ENCODE peak calls at places on chromosomes 5 and 9, in five cellular contexts. Z, H, M, B and Q are unnamed samples.

GRCh38 chr9:127117801-127118200 is 4.6 kb downstream of the ANGPTL2 start:
- DNase-seq in B (no peak), H (no peak), M (no peak), Z (no peak), Q (no peak)

GRCh38 chr9:28394774-28395173 is 821.5 kb upstream of the C9orf72 start:
- DNase-seq in M (no peak), B (no peak), H (no peak), Z (no peak), Q (no peak)

GRCh38 chr9:113593682-113594281 is 130.3 kb downstream of the RGS3 start:
- DNase-seq in M (peak; percentile 88), B (peak; percentile 61), Z (peak; percentile 99), H (no peak), Q (peak; percentile 75)

GRCh38 chr9:36214571-36214970 is 23.9 kb downstream of the CLTA start:
- DNase-seq in H (no peak), M (no peak), Z (peak; percentile 77), B (no peak), Q (no peak)

GRCh38 chr9:18610956-18611355 is 137.0 kb downstream of the ADAMTSL1 start:
- DNase-seq in H (no peak), B (no peak), Z (no peak), M (no peak), Q (no peak)

GRCh38 chr5:8848997-8849585 is 696.8 kb downstream of the SEMA5A start:
- DNase-seq in B (no peak), H (no peak), M (no peak), Z (peak; percentile 94), Q (no peak)

GRCh38 chr5:9188956-9189355 is 356.9 kb downstream of the SEMA5A start:
- DNase-seq in B (no peak), Z (no peak), H (no peak), M (no peak), Q (no peak)

GRCh38 chr9:33814816-33815215 is 2.1 kb upstream of the UBE2R2 start:
- DNase-seq in H (no peak), B (no peak), Z (peak; percentile 45), M (no peak), Q (no peak)

GRCh38 chr9:4141201-4141750 is 158.6 kb downstream of the GLIS3 start:
- DNase-seq in H (no peak), M (no peak), B (no peak), Z (peak; percentile 56), Q (no peak)

GRCh38 chr5:87081511-87082372 is 185.9 kb upstream of the RASA1 start:
- DNase-seq in M (peak; percentile 35), Z (peak; percentile 6), H (no peak), B (peak; percentile 51), Q (no peak)

GRCh38 chr5:174935854-174936474 is 211.6 kb downstream of the MSX2 start:
- DNase-seq in B (peak; percentile 53), M (peak; percentile 51), Z (peak; percentile 62), H (peak; percentile 7), Q (peak; percentile 89)

GRCh38 chr5:83866191-83866590 is 145.5 kb upstream of the HAPLN1 start:
- DNase-seq in M (no peak), Z (no peak), H (no peak), B (no peak), Q (no peak)

GRCh38 chr5:74095871-74096270 is 469.9 kb downstream of the ARHGEF28 start:
- DNase-seq in B (no peak), M (no peak), Z (peak; percentile 34), H (no peak), Q (no peak)

GRCh38 chr5:159620853-159621540 is 290.7 kb upstream of the IL12B start:
- DNase-seq in Z (no peak), B (no peak), M (no peak), H (no peak), Q (no peak)

GRCh38 chr9:17134396-17134842 is 421 bp upstream of the CNTLN start:
- DNase-seq in B (no peak), H (no peak), M (no peak), Z (peak; percentile 49), Q (no peak)

GRCh38 chr5:52665544-52665943 is 122.2 kb upstream of the ITGA1 start:
- DNase-seq in Z (no peak), M (no peak), H (no peak), B (no peak), Q (no peak)

DNA sequence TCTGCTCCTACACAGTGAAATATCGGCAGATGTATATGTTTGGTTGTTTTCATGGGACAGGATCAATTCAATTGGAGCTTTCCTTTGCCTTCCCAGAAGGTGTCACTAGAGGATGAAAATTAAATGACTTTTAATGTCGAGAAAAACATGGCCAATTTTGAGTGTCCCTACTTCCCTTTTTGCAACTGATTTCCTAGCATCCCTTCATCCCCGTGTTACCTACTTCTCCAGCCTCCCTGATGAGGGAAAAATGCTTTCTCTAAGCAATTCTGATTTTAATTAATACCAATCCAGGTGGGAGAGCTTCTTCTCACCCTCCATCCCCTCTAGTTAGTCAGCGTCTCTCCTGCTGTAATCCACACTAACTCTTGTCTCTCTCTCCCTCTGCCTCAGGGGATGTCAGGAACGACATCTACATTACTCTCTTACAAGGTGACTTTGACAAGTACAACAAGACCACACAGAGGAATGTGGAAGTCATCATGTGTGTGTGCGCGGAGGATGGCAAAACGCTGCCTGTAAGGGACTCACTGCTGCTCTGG is 64.9 kb downstream of the DOCK2 start:
- DNase-seq in Z (peak; percentile 78), M (no peak), H (no peak), B (peak; percentile 13), Q (no peak)
- TF ChIP-seq CTCF in Z (peak; percentile 59), M (no peak), H (no peak), B (peak; percentile 2), Q (no peak)

GRCh38 chr5:59003641-59004040 is 420.8 kb downstream of the RAB3C start:
- DNase-seq in M (no peak), Z (no peak), H (no peak), B (no peak), Q (no peak)

GRCh38 chr5:59005934-59006701 is 423.2 kb downstream of the RAB3C start:
- DNase-seq in H (no peak), Z (no peak), M (no peak), B (no peak), Q (no peak)

GRCh38 chr5:59008816-59009473 is 426.1 kb downstream of the RAB3C start:
- DNase-seq in Z (no peak), H (no peak), M (no peak), B (no peak), Q (no peak)

GRCh38 chr5:59003124-59003523 is 420.2 kb downstream of the RAB3C start:
- DNase-seq in M (no peak), H (no peak), Z (no peak), B (no peak), Q (no peak)

GRCh38 chr5:59007460-59008063 is 424.7 kb downstream of the RAB3C start:
- DNase-seq in B (peak; percentile 23), M (no peak), Z (peak; percentile 34), H (no peak), Q (no peak)
- TF ChIP-seq CTCF in B (no peak), M (peak; percentile 37), Z (peak; percentile 20), H (peak; percentile 50), Q (peak; percentile 11)

DNA sequence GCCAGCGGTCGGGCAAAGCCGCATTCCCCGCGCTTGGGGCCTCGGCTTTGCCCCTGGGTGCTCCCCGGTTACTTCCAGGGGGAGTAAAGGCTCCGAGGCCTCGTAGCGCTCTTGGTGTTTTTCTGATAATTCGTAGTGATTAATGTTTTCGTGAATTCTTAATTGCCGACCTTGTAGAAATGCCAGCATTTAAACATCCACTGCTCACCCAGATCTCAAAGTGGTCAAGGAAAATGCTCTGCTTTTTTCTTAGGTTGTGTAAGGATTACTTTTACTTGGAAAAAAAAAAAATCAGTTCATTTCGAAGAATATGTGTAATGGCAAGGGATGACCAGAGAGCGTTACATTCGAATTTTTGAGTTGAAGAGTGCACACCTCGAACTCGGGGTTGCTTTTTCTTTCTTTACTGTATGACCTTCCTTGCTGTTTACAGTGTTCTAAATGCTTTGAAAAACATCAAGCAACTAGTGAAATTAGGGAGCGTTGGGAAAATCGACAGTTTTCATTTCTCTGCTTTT is 731 bp upstream of the TUT7 start:
- DNase-seq in B (no peak), H (no peak), M (no peak), Z (peak; percentile 19), Q (no peak)
- TF ChIP-seq CTCF in B (no peak), H (no peak), M (no peak), Z (no peak), Q (no peak)

GRCh38 chr5:80790698-80791097 is 135.9 kb upstream of the DHFR start:
- DNase-seq in M (no peak), Z (no peak), H (no peak), B (no peak), Q (no peak)
- TF ChIP-seq CTCF in M (no peak), Z (no peak), H (no peak), B (no peak), Q (no peak)

GRCh38 chr9:136439550-136440408 is at the start of gene INPP5E:
- DNase-seq in M (peak; percentile 82), B (peak; percentile 98), Z (peak; percentile 86), H (peak; percentile 65), Q (peak; percentile 95)
- TF ChIP-seq CTCF in M (peak; percentile 90), B (peak; percentile 71), Z (peak; percentile 41), H (peak; percentile 50), Q (peak; percentile 58)

GRCh38 chr9:131273146-131273545 is 3.2 kb downstream of the FAM78A start:
- DNase-seq in M (no peak), B (peak; percentile 63), Z (no peak), H (no peak), Q (no peak)
- TF ChIP-seq CTCF in M (no peak), B (no peak), Z (no peak), H (no peak), Q (no peak)

GRCh38 chr9:76759726-76760125 is 4.5 kb upstream of the PCA3 start:
- DNase-seq in H (no peak), B (no peak), M (no peak), Z (peak; percentile 11), Q (no peak)

GRCh38 chr9:76761448-76761847 is 2.8 kb upstream of the PCA3 start:
- DNase-seq in B (no peak), M (no peak), H (no peak), Z (peak; percentile 30), Q (no peak)

GRCh38 chr9:76757274-76757673 is 7.0 kb upstream of the PCA3 start:
- DNase-seq in B (no peak), H (no peak), M (no peak), Z (no peak), Q (no peak)

GRCh38 chr9:76758476-76758875 is 5.8 kb upstream of the PCA3 start:
- DNase-seq in H (no peak), Z (no peak), M (no peak), B (no peak), Q (no peak)

DNA sequence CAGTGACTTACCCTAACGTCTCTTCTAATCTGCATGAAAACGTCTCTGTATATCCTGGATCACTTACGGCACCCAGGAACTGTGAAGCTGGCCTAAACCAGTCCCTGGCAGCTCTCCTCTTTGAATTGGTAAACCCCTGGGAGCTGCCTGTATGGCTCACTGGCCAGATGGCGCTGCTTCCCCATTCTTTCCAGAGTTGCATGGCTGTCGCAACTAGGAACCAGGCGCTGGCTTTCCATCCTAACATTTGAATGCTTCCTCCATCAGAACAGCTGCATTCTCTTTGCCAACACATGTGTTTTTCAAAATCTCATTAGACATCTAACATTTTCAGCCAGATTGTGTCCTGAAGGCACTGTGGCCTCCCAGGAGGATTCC is 8.0 kb upstream of the PCA3 start:
- DNase-seq in Z (peak; percentile 73), H (no peak), B (no peak), M (no peak), Q (no peak)
- TF ChIP-seq CTCF in Z (no peak), H (no peak), B (no peak), M (no peak), Q (no peak)

GRCh38 chr5:42396111-42396510 is 27.1 kb upstream of the GHR start:
- DNase-seq in H (no peak), Z (no peak), B (no peak), M (no peak), Q (no peak)
- TF ChIP-seq CTCF in H (no peak), Z (no peak), B (no peak), M (no peak), Q (no peak)